ENCODE peak calls at places on chromosomes 3 and 15, in ten cellular contexts. H, G, C, X, B, T, P, Y, V and R are unnamed samples.

GRCh38 chr3:44761347-44762169 is at the start of the genes KIAA1143 and KIF15:
- DNase-seq in P (peak), C (peak), V (peak), B (peak), G (peak), X (peak), T (peak), Y (peak), H (peak), R (peak)

GRCh38 chr3:127220497-127220896 is 27.6 kb downstream of the PRR23E start:
- DNase-seq in C (peak), X (no peak), B (no peak), P (no peak), H (no peak), G (no peak), Y (no peak), T (no peak), V (no peak), R (no peak)

GRCh38 chr3:173920386-173920785 is 522.8 kb downstream of the NLGN1 start:
- DNase-seq in P (peak), X (no peak), C (peak), G (no peak), V (no peak), Y (no peak), T (no peak), H (no peak), B (no peak), R (no peak)

GRCh38 chr3:22377421-22377820 is 626.4 kb upstream of the ZNF385D start:
- DNase-seq in T (no peak), H (no peak), X (no peak), C (no peak), V (peak), B (no peak), P (no peak), G (no peak), Y (no peak), R (no peak)

GRCh38 chr15:35751421-35752133 is 205.6 kb upstream of the DPH6 start:
- DNase-seq in H (peak), C (peak), P (peak), G (no peak), B (peak), X (peak), Y (peak), T (peak), V (no peak), R (peak)

GRCh38 chr3:38758557-38758956 is 57.5 kb downstream of the SCN10A start:
- DNase-seq in V (no peak), B (no peak), P (no peak), X (no peak), T (no peak), C (no peak), G (no peak), Y (no peak), H (no peak), R (no peak)

GRCh38 chr3:126026761-126027160 is 57.2 kb downstream of the SLC41A3 start:
- DNase-seq in T (no peak), H (no peak), V (no peak), C (no peak), X (no peak), G (no peak), Y (no peak), B (no peak), P (no peak), R (no peak)

GRCh38 chr3:21163961-21164360 is 587.0 kb downstream of the ZNF385D start:
- DNase-seq in P (peak), Y (no peak), T (peak), B (no peak), H (no peak), V (no peak), G (no peak), X (no peak), C (no peak), R (no peak)

GRCh38 chr3:102483556-102483955 is 48.7 kb downstream of the ZPLD1 start:
- DNase-seq in H (no peak), C (no peak), G (no peak), B (no peak), V (no peak), Y (no peak), P (no peak), T (no peak), X (no peak), R (no peak)

GRCh38 chr3:171935261-171936123 is 92.3 kb downstream of the TMEM212 start:
- DNase-seq in B (no peak), P (no peak), G (no peak), X (no peak), C (no peak), V (no peak), T (no peak), Y (no peak), H (no peak), R (no peak)

GRCh38 chr3:140388525-140388924 is 289.3 kb upstream of the TRIM42 start:
- DNase-seq in T (peak), C (no peak), Y (no peak), X (no peak), B (no peak), G (no peak), H (no peak), V (no peak), P (peak), R (no peak)

GRCh38 chr3:196159952-196160804 is 51.0 kb downstream of the ZDHHC19 start:
- DNase-seq in T (peak), H (no peak), X (peak), C (peak), G (no peak), B (peak), V (peak), P (peak), Y (no peak), R (peak)

GRCh38 chr3:197010556-197011351 is 18.9 kb downstream of the MELTF start:
- DNase-seq in P (peak), G (no peak), C (no peak), X (no peak), V (no peak), H (no peak), B (no peak), Y (no peak), T (peak), R (no peak)

GRCh38 chr15:67076147-67076843 is 10.9 kb downstream of the SMAD3 start:
- DNase-seq in Y (no peak), V (peak), B (no peak), G (no peak), X (no peak), C (peak), P (no peak), H (no peak), T (no peak), R (no peak)

GRCh38 chr15:31403096-31403495 is 76.5 kb downstream of the KLF13 start:
- DNase-seq in X (no peak), P (no peak), C (no peak), H (no peak), Y (no peak), G (no peak), B (no peak), T (no peak), V (no peak), R (no peak)

GRCh38 chr3:78972617-78973301 is 795.0 kb downstream of the ROBO1 start:
- DNase-seq in X (no peak), H (no peak), T (no peak), Y (no peak), P (peak), B (no peak), C (peak), G (no peak), V (no peak), R (no peak)

GRCh38 chr15:69926721-69927120 is 171.0 kb downstream of the TLE3 start:
- DNase-seq in H (no peak), V (no peak), P (no peak), X (no peak), C (no peak), Y (no peak), G (no peak), B (no peak), T (no peak), R (no peak)

GRCh38 chr3:181610083-181610972 is 101.4 kb upstream of the SOX2 start:
- DNase-seq in T (no peak), V (no peak), X (no peak), G (no peak), P (peak), H (no peak), C (no peak), Y (no peak), B (no peak), R (no peak)

GRCh38 chr3:7682822-7683229 is 818.8 kb upstream of the LMCD1 start:
- DNase-seq in P (no peak), G (no peak), T (no peak), X (no peak), H (peak), V (peak), C (no peak), Y (no peak), B (peak), R (peak)

GRCh38 chr15:73081321-73081958 is 29.2 kb downstream of the NEO1 start:
- DNase-seq in G (no peak), P (peak), V (peak), C (peak), Y (peak), X (peak), B (peak), T (no peak), H (no peak), R (peak)

GRCh38 chr3:180280601-180281000 is 243.9 kb upstream of the PEX5L start:
- DNase-seq in G (no peak), T (no peak), X (no peak), B (no peak), P (no peak), H (no peak), V (peak), C (no peak), Y (no peak), R (no peak)

GRCh38 chr3:65497846-65498245 is 540.9 kb downstream of the MAGI1 start:
- DNase-seq in P (peak), C (no peak), T (peak), V (no peak), Y (peak), X (no peak), H (no peak), B (no peak), G (no peak), R (peak)

GRCh38 chr3:98613616-98614015 is 20.2 kb upstream of the CPOX start:
- DNase-seq in Y (no peak), G (no peak), B (no peak), T (no peak), P (no peak), H (no peak), C (peak), V (no peak), X (no peak), R (no peak)

GRCh38 chr15:70778258-70779076 is 15.1 kb upstream of the UACA start:
- DNase-seq in V (no peak), G (no peak), C (no peak), P (no peak), T (no peak), X (no peak), H (no peak), B (no peak), Y (no peak), R (no peak)

GRCh38 chr3:27535809-27536392 is 51.7 kb upstream of the SLC4A7 start:
- DNase-seq in V (no peak), G (no peak), P (no peak), Y (no peak), X (no peak), H (no peak), B (no peak), T (no peak), C (no peak), R (no peak)

GRCh38 chr3:194355379-194355778 is 4.3 kb upstream of the CPN2 start:
- DNase-seq in H (no peak), B (no peak), V (no peak), P (no peak), X (no peak), Y (no peak), T (no peak), C (no peak), G (no peak), R (no peak)

GRCh38 chr3:168801792-168802191 is 706.1 kb upstream of the GOLIM4 start:
- DNase-seq in B (no peak), C (no peak), T (no peak), G (no peak), Y (no peak), X (no peak), V (peak), P (no peak), H (no peak), R (no peak)

GRCh38 chr3:13224967-13225366 is 151.7 kb upstream of the IQSEC1 start:
- DNase-seq in V (no peak), P (no peak), C (no peak), G (no peak), Y (no peak), H (no peak), B (no peak), T (no peak), X (no peak), R (no peak)

GRCh38 chr3:188431553-188431952 is 277.6 kb downstream of the LPP start:
- DNase-seq in T (no peak), G (no peak), Y (no peak), C (no peak), B (no peak), P (no peak), H (no peak), X (no peak), V (no peak), R (no peak)

GRCh38 chr3:175274474-175275218 is 415.5 kb downstream of the NAALADL2 start:
- DNase-seq in H (no peak), Y (no peak), B (no peak), C (peak), X (no peak), G (no peak), P (peak), V (no peak), T (no peak), R (no peak)

GRCh38 chr3:169662215-169663070 is 1.1 kb downstream of the MECOM start:
- DNase-seq in V (no peak), H (no peak), B (peak), P (peak), Y (peak), T (peak), C (peak), X (peak), G (no peak), R (peak)

GRCh38 chr15:72319360-72319984 is 485 bp downstream of the CELF6 start:
- DNase-seq in B (peak), X (peak), V (no peak), G (peak), H (peak), P (no peak), C (peak), T (no peak), Y (peak), R (peak)

GRCh38 chr3:18378218-18378617 is 46.9 kb downstream of the SATB1 start:
- DNase-seq in G (no peak), B (no peak), P (peak), H (no peak), T (no peak), Y (no peak), C (no peak), V (no peak), X (no peak), R (no peak)

GRCh38 chr3:82474711-82475110 is 713.3 kb upstream of the GBE1 start:
- DNase-seq in P (peak), C (no peak), H (no peak), X (no peak), B (no peak), G (no peak), T (no peak), V (peak), Y (no peak), R (no peak)

GRCh38 chr3:124351430-124352142 is 359.7 kb upstream of the ROPN1 start:
- DNase-seq in X (peak), Y (peak), B (peak), P (peak), T (peak), C (peak), H (no peak), V (no peak), G (no peak), R (peak)

GRCh38 chr3:72185549-72186484 is 400.9 kb upstream of the PROK2 start:
- DNase-seq in V (peak), B (no peak), T (no peak), Y (no peak), G (no peak), C (peak), X (no peak), H (no peak), P (peak), R (no peak)

GRCh38 chr15:32029862-32030781 is at the start of gene CHRNA7:
- DNase-seq in V (no peak), H (peak), P (peak), G (no peak), B (peak), Y (peak), X (peak), C (peak), T (no peak), R (peak)

GRCh38 chr3:181690769-181691168 is 21.0 kb upstream of the SOX2 start:
- DNase-seq in Y (no peak), B (no peak), X (no peak), H (no peak), V (no peak), C (no peak), G (no peak), P (no peak), T (no peak), R (no peak)